ENCODE peak calls at places on chromosome 1, in seven cellular contexts. Z, I, B, U, X, D and O are unnamed samples.

GRCh38 chr1:60622486-60622885 is 459.9 kb upstream of the NFIA start:
- DNase-seq in Z (no peak), I (no peak), B (no peak), U (no peak), X (peak; percentile 11), D (no peak), O (no peak)

GRCh38 chr1:54768093-54768492 is 3.8 kb upstream of the PARS2 start:
- DNase-seq in Z (no peak), I (peak; percentile 35), B (peak; percentile 15), U (no peak), X (peak; percentile 12), D (no peak), O (no peak)

GRCh38 chr1:173635116-173635515 is at the start of gene TEX50:
- DNase-seq in Z (no peak), I (no peak), B (no peak), U (no peak), X (no peak), D (no peak), O (no peak)

GRCh38 chr1:43924516-43924915 is 9.1 kb upstream of the ARTN start:
- DNase-seq in Z (no peak), I (peak; percentile 93), B (no peak), U (no peak), X (no peak), D (no peak), O (no peak)

GRCh38 chr1:245599413-245600174 is 444.8 kb downstream of the KIF26B start:
- DNase-seq in Z (no peak), I (no peak), B (no peak), U (peak; percentile 99), X (peak; percentile 97), D (no peak), O (no peak)

GRCh38 chr1:40315795-40316594 is 1.1 kb downstream of the COL9A2 start:
- DNase-seq in Z (no peak), I (peak; percentile 24), B (peak; percentile 16), U (no peak), X (no peak), D (no peak), O (no peak)

GRCh38 chr1:64623750-64624445 is 121.0 kb upstream of the RAVER2 start:
- DNase-seq in Z (no peak), I (peak; percentile 93), B (peak; percentile 41), U (peak; percentile 3), X (peak; percentile 28), D (no peak), O (no peak)

GRCh38 chr1:85303440-85304162 is 27.2 kb upstream of the BCL10 start:
- DNase-seq in Z (no peak), I (no peak), B (peak; percentile 11), U (no peak), X (no peak), D (no peak), O (no peak)

GRCh38 chr1:56676571-56677035 is 31.5 kb downstream of the PRKAA2 start:
- DNase-seq in Z (no peak), I (peak; percentile 84), B (no peak), U (peak; percentile 48), X (peak; percentile 17), D (no peak), O (no peak)

GRCh38 chr1:27234054-27234882 is at the start of gene WDTC1:
- DNase-seq in Z (peak; percentile 97), I (peak; percentile 98), B (peak; percentile 93), U (peak; percentile 99), X (peak; percentile 98), D (peak; percentile 97), O (peak; percentile 79)

GRCh38 chr1:27235827-27236226 is 1.4 kb downstream of the WDTC1 start:
- DNase-seq in Z (no peak), I (peak; percentile 51), B (no peak), U (peak; percentile 65), X (peak; percentile 31), D (no peak), O (no peak)

GRCh38 chr1:27237112-27237511 is 2.7 kb downstream of the WDTC1 start:
- DNase-seq in Z (no peak), I (no peak), B (no peak), U (no peak), X (no peak), D (no peak), O (no peak)

GRCh38 chr1:27238032-27238431 is 3.6 kb downstream of the WDTC1 start:
- DNase-seq in Z (no peak), I (no peak), B (no peak), U (no peak), X (no peak), D (no peak), O (no peak)

DNA sequence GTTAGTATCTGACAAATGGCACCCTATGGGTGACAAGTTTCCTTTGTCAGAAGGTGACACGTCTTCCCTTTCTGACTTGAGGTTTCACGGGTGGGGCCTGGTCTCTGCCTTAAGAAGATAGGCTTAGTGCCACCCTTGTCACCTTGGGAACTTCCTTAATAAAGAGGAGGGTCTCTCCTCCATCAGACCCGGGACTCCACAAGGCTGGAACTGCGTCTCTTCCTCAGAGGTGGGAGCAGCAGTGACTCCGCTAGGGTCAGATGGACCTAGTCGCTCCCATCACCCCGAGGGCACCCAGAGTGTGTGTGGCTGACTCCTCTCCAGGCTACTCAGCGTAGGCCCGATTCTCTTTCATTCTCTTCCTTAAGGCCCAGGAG is 767 bp upstream of the WDTC1 start:
- DNase-seq in Z (no peak), I (no peak), B (peak; percentile 10), U (no peak), X (no peak), D (peak; percentile 24), O (no peak)
- H3K4me3 ChIP-seq in Z (peak overlapping the region; percentile 46), I (peak overlapping the region; percentile 38), B (peak overlapping the region; percentile 54), U (peak overlapping the region; percentile 82), X (peak overlapping the region; percentile 50), D (peak overlapping the region; percentile 41), O (peak overlapping the region; percentile 58)

GRCh38 chr1:3745590-3746381 is 6.5 kb upstream of the CCDC27 start:
- DNase-seq in Z (no peak), I (no peak), B (no peak), U (no peak), X (no peak), D (no peak), O (no peak)
- H3K4me3 ChIP-seq in Z (no peak overlapping the region), I (peak overlapping the region; percentile 53), B (peak overlapping the region; percentile 61), U (no peak overlapping the region), X (no peak overlapping the region), D (no peak overlapping the region), O (peak overlapping the region; percentile 88)

GRCh38 chr1:96361251-96361856 is 360.2 kb upstream of the PTBP2 start:
- DNase-seq in Z (no peak), I (no peak), B (no peak), U (no peak), X (no peak), D (no peak), O (no peak)

GRCh38 chr1:96364576-96364975 is 357.0 kb upstream of the PTBP2 start:
- DNase-seq in Z (no peak), I (peak; percentile 25), B (no peak), U (peak; percentile 70), X (no peak), D (no peak), O (no peak)

GRCh38 chr1:96361961-96362360 is 359.6 kb upstream of the PTBP2 start:
- DNase-seq in Z (no peak), I (no peak), B (no peak), U (peak; percentile 3), X (no peak), D (no peak), O (no peak)

GRCh38 chr1:96360036-96360795 is 361.4 kb upstream of the PTBP2 start:
- DNase-seq in Z (no peak), I (peak; percentile 73), B (no peak), U (peak; percentile 50), X (no peak), D (no peak), O (no peak)

GRCh38 chr1:96362623-96363022 is 359.0 kb upstream of the PTBP2 start:
- DNase-seq in Z (peak; percentile 72), I (peak; percentile 97), B (no peak), U (peak; percentile 95), X (peak; percentile 96), D (no peak), O (no peak)
- H3K4me3 ChIP-seq in Z (no peak overlapping the region), I (no peak overlapping the region), B (no peak overlapping the region), U (no peak overlapping the region), X (no peak overlapping the region), D (no peak overlapping the region), O (no peak overlapping the region)

DNA sequence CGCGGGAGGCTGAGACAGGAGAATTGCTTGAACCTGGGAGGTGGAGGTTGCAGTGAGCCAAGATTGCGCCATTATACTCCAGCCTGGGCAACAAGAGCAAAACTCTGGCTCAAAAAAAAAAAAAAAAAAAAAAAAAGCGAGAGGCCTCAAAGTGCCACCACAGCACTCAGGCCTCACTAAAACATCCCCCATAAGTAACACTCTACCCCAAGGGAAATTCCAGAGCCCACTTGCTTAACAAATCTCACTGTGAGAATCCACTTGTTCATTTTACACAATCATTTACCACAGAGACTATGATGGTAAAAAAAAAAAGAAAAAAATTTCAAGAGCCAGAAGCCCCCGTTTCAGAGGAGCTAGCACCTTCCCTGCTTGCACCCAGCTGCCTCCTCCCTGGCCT is 26.3 kb upstream of the EXOSC10 start:
- DNase-seq in Z (no peak), I (no peak), B (no peak), U (no peak), X (no peak), D (no peak), O (no peak)
- H3K4me3 ChIP-seq in Z (no peak overlapping the region), I (no peak overlapping the region), B (no peak overlapping the region), U (no peak overlapping the region), X (no peak overlapping the region), D (no peak overlapping the region), O (no peak overlapping the region)

DNA sequence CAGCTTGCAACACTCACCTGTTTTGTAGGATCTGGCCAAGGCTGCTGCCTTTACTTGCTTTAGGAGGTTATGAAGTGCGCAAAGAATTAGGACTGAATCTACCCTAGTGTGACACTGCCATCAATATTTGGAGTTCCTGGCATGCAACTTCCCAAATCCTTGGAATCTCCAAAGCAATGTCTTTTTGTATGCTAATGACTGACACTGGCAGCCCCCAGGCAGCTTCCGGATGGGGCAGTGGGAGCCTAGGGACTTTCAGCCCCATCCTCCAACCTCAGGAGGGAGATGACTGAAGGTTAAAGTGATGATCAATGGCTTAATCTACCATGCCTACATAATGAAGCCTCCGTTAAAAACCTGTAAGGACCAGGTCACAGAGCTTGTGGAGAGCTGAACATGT is 5.5 kb downstream of the RCC2 start:
- DNase-seq in Z (no peak), I (no peak), B (no peak), U (no peak), X (no peak), D (no peak), O (no peak)
- H3K4me3 ChIP-seq in Z (no peak overlapping the region), I (no peak overlapping the region), B (no peak overlapping the region), U (no peak overlapping the region), X (no peak overlapping the region), D (no peak overlapping the region), O (no peak overlapping the region)

GRCh38 chr1:22108343-22109135 is 34.4 kb downstream of the WNT4 start:
- DNase-seq in Z (no peak), I (no peak), B (peak; percentile 35), U (no peak), X (peak; percentile 24), D (peak; percentile 89), O (no peak)

GRCh38 chr1:22105611-22106207 is 37.2 kb downstream of the WNT4 start:
- DNase-seq in Z (no peak), I (peak; percentile 72), B (no peak), U (peak; percentile 79), X (peak; percentile 79), D (peak; percentile 49), O (peak; percentile 15)

GRCh38 chr1:22104865-22105437 is 37.9 kb downstream of the WNT4 start:
- DNase-seq in Z (no peak), I (no peak), B (no peak), U (no peak), X (no peak), D (no peak), O (no peak)

GRCh38 chr1:22110016-22110415 is 32.9 kb downstream of the WNT4 start:
- DNase-seq in Z (no peak), I (no peak), B (no peak), U (no peak), X (no peak), D (no peak), O (no peak)

GRCh38 chr1:22107126-22107525 is 35.8 kb downstream of the WNT4 start:
- DNase-seq in Z (no peak), I (peak; percentile 25), B (no peak), U (no peak), X (no peak), D (no peak), O (no peak)
- H3K4me3 ChIP-seq in Z (no peak overlapping the region), I (no peak overlapping the region), B (no peak overlapping the region), U (no peak overlapping the region), X (no peak overlapping the region), D (no peak overlapping the region), O (no peak overlapping the region)